ENCODE peak calls at places on chromosomes 6 and 20, in nine cellular contexts. One of them, this sample, is unnamed.
A peak's percentile ranks its signal among the peaks of the same experiment; 100 is the strongest.

GRCh38 chr20:48739395-48740268 is 88.2 kb downstream of the PREX1 start:
- DNase-seq in foreskin fibroblast: peak; percentile 51
- DNase-seq in lower leg skin: no peak
- DNase-seq in fibroblast of pulmonary artery: no peak
- DNase-seq in mucosa of descending colon: no peak
- DNase-seq in naive thymus-derived CD4-positive, alpha-beta T cell: no peak
- DNase-seq in epithelial cell of esophagus: no peak
- DNase-seq in epithelial cell of proximal tubule: no peak
- DNase-seq in SK-N-SH: peak; percentile 39
- DNase-seq in this sample: no peak

GRCh38 chr6:108621117-108621516 is 60.4 kb downstream of the FOXO3 start:
- DNase-seq in foreskin fibroblast: peak; percentile 96
- DNase-seq in lower leg skin: no peak
- DNase-seq in fibroblast of pulmonary artery: peak; percentile 49
- DNase-seq in mucosa of descending colon: no peak
- DNase-seq in naive thymus-derived CD4-positive, alpha-beta T cell: no peak
- DNase-seq in epithelial cell of esophagus: peak; percentile 83
- DNase-seq in epithelial cell of proximal tubule: no peak
- DNase-seq in SK-N-SH: no peak
- DNase-seq in this sample: no peak

GRCh38 chr6:114390176-114390575 is 47.4 kb upstream of the HS3ST5 start:
- DNase-seq in foreskin fibroblast: no peak
- DNase-seq in lower leg skin: no peak
- DNase-seq in fibroblast of pulmonary artery: no peak
- DNase-seq in mucosa of descending colon: no peak
- DNase-seq in naive thymus-derived CD4-positive, alpha-beta T cell: no peak
- DNase-seq in epithelial cell of esophagus: no peak
- DNase-seq in epithelial cell of proximal tubule: no peak
- DNase-seq in SK-N-SH: no peak
- DNase-seq in this sample: no peak

GRCh38 chr6:141552031-141552430 is 580.7 kb upstream of the GJE1 start:
- DNase-seq in foreskin fibroblast: no peak
- DNase-seq in lower leg skin: no peak
- DNase-seq in fibroblast of pulmonary artery: no peak
- DNase-seq in mucosa of descending colon: no peak
- DNase-seq in naive thymus-derived CD4-positive, alpha-beta T cell: no peak
- DNase-seq in epithelial cell of esophagus: no peak
- DNase-seq in epithelial cell of proximal tubule: no peak
- DNase-seq in SK-N-SH: no peak
- DNase-seq in this sample: no peak

GRCh38 chr6:21918081-21918480 is 324.5 kb downstream of the SOX4 start:
- DNase-seq in foreskin fibroblast: no peak
- DNase-seq in lower leg skin: no peak
- DNase-seq in fibroblast of pulmonary artery: no peak
- DNase-seq in mucosa of descending colon: no peak
- DNase-seq in naive thymus-derived CD4-positive, alpha-beta T cell: no peak
- DNase-seq in epithelial cell of esophagus: peak; percentile 63
- DNase-seq in epithelial cell of proximal tubule: no peak
- DNase-seq in SK-N-SH: no peak
- DNase-seq in this sample: no peak

GRCh38 chr6:37205189-37205996 is 35.4 kb downstream of the PIM1 start:
- DNase-seq in foreskin fibroblast: no peak
- DNase-seq in lower leg skin: no peak
- DNase-seq in fibroblast of pulmonary artery: no peak
- DNase-seq in mucosa of descending colon: no peak
- DNase-seq in naive thymus-derived CD4-positive, alpha-beta T cell: no peak
- DNase-seq in epithelial cell of esophagus: no peak
- DNase-seq in epithelial cell of proximal tubule: no peak
- DNase-seq in SK-N-SH: no peak
- DNase-seq in this sample: no peak

GRCh38 chr20:16271450-16271849 is 301.8 kb downstream of the KIF16B start:
- DNase-seq in foreskin fibroblast: no peak
- DNase-seq in lower leg skin: no peak
- DNase-seq in fibroblast of pulmonary artery: no peak
- DNase-seq in mucosa of descending colon: no peak
- DNase-seq in naive thymus-derived CD4-positive, alpha-beta T cell: no peak
- DNase-seq in epithelial cell of esophagus: no peak
- DNase-seq in epithelial cell of proximal tubule: no peak
- DNase-seq in SK-N-SH: no peak
- DNase-seq in this sample: no peak

GRCh38 chr6:159858259-159858658 is 32.5 kb upstream of the MAS1 start:
- DNase-seq in foreskin fibroblast: no peak
- DNase-seq in lower leg skin: no peak
- DNase-seq in fibroblast of pulmonary artery: no peak
- DNase-seq in mucosa of descending colon: no peak
- DNase-seq in naive thymus-derived CD4-positive, alpha-beta T cell: no peak
- DNase-seq in epithelial cell of esophagus: no peak
- DNase-seq in epithelial cell of proximal tubule: no peak
- DNase-seq in SK-N-SH: no peak
- DNase-seq in this sample: no peak

GRCh38 chr6:82976179-82976578 is 89.5 kb downstream of the UBE3D start:
- DNase-seq in foreskin fibroblast: no peak
- DNase-seq in lower leg skin: no peak
- DNase-seq in fibroblast of pulmonary artery: no peak
- DNase-seq in mucosa of descending colon: no peak
- DNase-seq in naive thymus-derived CD4-positive, alpha-beta T cell: no peak
- DNase-seq in epithelial cell of esophagus: no peak
- DNase-seq in epithelial cell of proximal tubule: no peak
- DNase-seq in SK-N-SH: no peak
- DNase-seq in this sample: no peak

GRCh38 chr6:128538763-128539162 is 18.4 kb upstream of the PTPRK start:
- DNase-seq in foreskin fibroblast: no peak
- DNase-seq in lower leg skin: no peak
- DNase-seq in fibroblast of pulmonary artery: no peak
- DNase-seq in mucosa of descending colon: no peak
- DNase-seq in naive thymus-derived CD4-positive, alpha-beta T cell: no peak
- DNase-seq in epithelial cell of esophagus: no peak
- DNase-seq in epithelial cell of proximal tubule: no peak
- DNase-seq in SK-N-SH: no peak
- DNase-seq in this sample: no peak

GRCh38 chr6:28117386-28118050 is 6.9 kb upstream of the ZSCAN16 start:
- DNase-seq in foreskin fibroblast: peak; percentile 40
- DNase-seq in lower leg skin: no peak
- DNase-seq in fibroblast of pulmonary artery: no peak
- DNase-seq in mucosa of descending colon: no peak
- DNase-seq in naive thymus-derived CD4-positive, alpha-beta T cell: no peak
- DNase-seq in epithelial cell of esophagus: no peak
- DNase-seq in epithelial cell of proximal tubule: no peak
- DNase-seq in SK-N-SH: no peak
- DNase-seq in this sample: no peak

GRCh38 chr6:106630366-106630765 is 988 bp downstream of the QRSL1 start:
- DNase-seq in foreskin fibroblast: no peak
- DNase-seq in lower leg skin: no peak
- DNase-seq in fibroblast of pulmonary artery: no peak
- DNase-seq in mucosa of descending colon: no peak
- DNase-seq in naive thymus-derived CD4-positive, alpha-beta T cell: no peak
- DNase-seq in epithelial cell of esophagus: no peak
- DNase-seq in epithelial cell of proximal tubule: no peak
- DNase-seq in SK-N-SH: no peak
- DNase-seq in this sample: peak; percentile 30
- H3K4me3 ChIP-seq in foreskin fibroblast: peak overlapping the region; percentile 64
- H3K4me3 ChIP-seq in lower leg skin: no peak overlapping the region
- H3K4me3 ChIP-seq in fibroblast of pulmonary artery: peak overlapping the region; percentile 94
- H3K4me3 ChIP-seq in mucosa of descending colon: no peak overlapping the region
- H3K4me3 ChIP-seq in naive thymus-derived CD4-positive, alpha-beta T cell: peak overlapping the region; percentile 87
- H3K4me3 ChIP-seq in epithelial cell of esophagus: peak overlapping the region; percentile 98
- H3K4me3 ChIP-seq in epithelial cell of proximal tubule: peak overlapping the region; percentile 99
- H3K4me3 ChIP-seq in SK-N-SH: peak overlapping the region; percentile 78
- H3K4me3 ChIP-seq in this sample: peak overlapping the region; percentile 97

GRCh38 chr6:151682922-151683321 is 124.6 kb upstream of the ESR1 start:
- DNase-seq in foreskin fibroblast: no peak
- DNase-seq in lower leg skin: no peak
- DNase-seq in fibroblast of pulmonary artery: no peak
- DNase-seq in mucosa of descending colon: no peak
- DNase-seq in naive thymus-derived CD4-positive, alpha-beta T cell: no peak
- DNase-seq in epithelial cell of esophagus: no peak
- DNase-seq in epithelial cell of proximal tubule: no peak
- DNase-seq in SK-N-SH: no peak
- DNase-seq in this sample: no peak

GRCh38 chr6:151682251-151682650 is 125.2 kb upstream of the ESR1 start:
- DNase-seq in foreskin fibroblast: no peak
- DNase-seq in lower leg skin: no peak
- DNase-seq in fibroblast of pulmonary artery: no peak
- DNase-seq in mucosa of descending colon: no peak
- DNase-seq in naive thymus-derived CD4-positive, alpha-beta T cell: no peak
- DNase-seq in epithelial cell of esophagus: no peak
- DNase-seq in epithelial cell of proximal tubule: no peak
- DNase-seq in SK-N-SH: no peak
- DNase-seq in this sample: no peak

GRCh38 chr6:151679941-151680340 is 127.5 kb upstream of the ESR1 start:
- DNase-seq in foreskin fibroblast: no peak
- DNase-seq in lower leg skin: no peak
- DNase-seq in fibroblast of pulmonary artery: no peak
- DNase-seq in mucosa of descending colon: no peak
- DNase-seq in naive thymus-derived CD4-positive, alpha-beta T cell: no peak
- DNase-seq in epithelial cell of esophagus: no peak
- DNase-seq in epithelial cell of proximal tubule: no peak
- DNase-seq in SK-N-SH: no peak
- DNase-seq in this sample: no peak

GRCh38 chr6:151680846-151681425 is 126.5 kb upstream of the ESR1 start:
- DNase-seq in foreskin fibroblast: no peak
- DNase-seq in lower leg skin: no peak
- DNase-seq in fibroblast of pulmonary artery: no peak
- DNase-seq in mucosa of descending colon: no peak
- DNase-seq in naive thymus-derived CD4-positive, alpha-beta T cell: no peak
- DNase-seq in epithelial cell of esophagus: no peak
- DNase-seq in epithelial cell of proximal tubule: no peak
- DNase-seq in SK-N-SH: no peak
- DNase-seq in this sample: no peak

DNA sequence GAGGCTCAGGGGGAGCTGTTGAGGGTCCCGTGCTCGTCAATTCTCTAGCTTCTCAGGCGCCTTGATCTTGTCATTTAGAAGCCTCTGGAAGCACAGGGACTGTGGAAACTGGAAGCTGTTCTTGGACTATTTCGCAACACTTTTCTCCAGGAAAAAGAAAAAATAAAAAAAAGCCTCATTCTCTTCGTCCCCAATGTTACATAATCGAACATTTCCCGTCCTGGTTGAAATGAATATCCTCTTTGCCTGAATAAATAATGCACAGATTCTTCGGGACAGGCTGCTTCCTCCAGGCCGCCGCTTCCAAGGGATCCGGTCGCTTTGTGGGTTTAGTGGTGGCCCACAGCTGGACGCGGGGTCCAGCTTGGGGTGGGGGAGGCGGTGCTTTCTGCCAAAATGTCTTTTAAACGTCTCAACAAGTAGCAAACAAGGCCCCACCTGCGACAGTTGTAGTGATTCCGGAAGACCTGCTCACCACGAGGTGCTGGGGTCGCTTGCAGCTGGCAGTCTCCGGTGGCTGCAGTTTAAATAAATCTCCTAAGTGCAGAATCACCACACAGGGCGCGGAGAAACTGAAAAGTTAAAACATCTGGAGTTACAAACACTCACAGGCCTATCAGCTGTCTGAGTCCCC is 125.9 kb upstream of the ESR1 start:
- DNase-seq in foreskin fibroblast: peak; percentile 34
- DNase-seq in lower leg skin: no peak
- DNase-seq in fibroblast of pulmonary artery: peak; percentile 64
- DNase-seq in mucosa of descending colon: no peak
- DNase-seq in naive thymus-derived CD4-positive, alpha-beta T cell: no peak
- DNase-seq in epithelial cell of esophagus: peak; percentile 15
- DNase-seq in epithelial cell of proximal tubule: no peak
- DNase-seq in SK-N-SH: no peak
- DNase-seq in this sample: no peak
- H3K4me3 ChIP-seq in foreskin fibroblast: peak overlapping the region; percentile 24
- H3K4me3 ChIP-seq in lower leg skin: no peak overlapping the region
- H3K4me3 ChIP-seq in fibroblast of pulmonary artery: no peak overlapping the region
- H3K4me3 ChIP-seq in mucosa of descending colon: no peak overlapping the region
- H3K4me3 ChIP-seq in naive thymus-derived CD4-positive, alpha-beta T cell: no peak overlapping the region
- H3K4me3 ChIP-seq in epithelial cell of esophagus: no peak overlapping the region
- H3K4me3 ChIP-seq in epithelial cell of proximal tubule: peak overlapping the region; percentile 37
- H3K4me3 ChIP-seq in SK-N-SH: no peak overlapping the region
- H3K4me3 ChIP-seq in this sample: no peak overlapping the region

GRCh38 chr6:34888874-34889555 is at the start of gene ANKS1A:
- DNase-seq in foreskin fibroblast: peak; percentile 30
- DNase-seq in lower leg skin: peak; percentile 70
- DNase-seq in fibroblast of pulmonary artery: peak; percentile 38
- DNase-seq in mucosa of descending colon: peak; percentile 94
- DNase-seq in naive thymus-derived CD4-positive, alpha-beta T cell: peak; percentile 91
- DNase-seq in epithelial cell of esophagus: peak; percentile 90
- DNase-seq in epithelial cell of proximal tubule: no peak
- DNase-seq in SK-N-SH: peak; percentile 92
- DNase-seq in this sample: peak; percentile 63

GRCh38 chr6:34894693-34895092 is 5.6 kb downstream of the ANKS1A start:
- DNase-seq in foreskin fibroblast: no peak
- DNase-seq in lower leg skin: no peak
- DNase-seq in fibroblast of pulmonary artery: no peak
- DNase-seq in mucosa of descending colon: no peak
- DNase-seq in naive thymus-derived CD4-positive, alpha-beta T cell: no peak
- DNase-seq in epithelial cell of esophagus: no peak
- DNase-seq in epithelial cell of proximal tubule: no peak
- DNase-seq in SK-N-SH: no peak
- DNase-seq in this sample: no peak

GRCh38 chr6:34890526-34890910 is 1.5 kb downstream of the ANKS1A start:
- DNase-seq in foreskin fibroblast: no peak
- DNase-seq in lower leg skin: no peak
- DNase-seq in fibroblast of pulmonary artery: no peak
- DNase-seq in mucosa of descending colon: no peak
- DNase-seq in naive thymus-derived CD4-positive, alpha-beta T cell: no peak
- DNase-seq in epithelial cell of esophagus: no peak
- DNase-seq in epithelial cell of proximal tubule: no peak
- DNase-seq in SK-N-SH: no peak
- DNase-seq in this sample: no peak

GRCh38 chr6:34888441-34888820 is 589 bp upstream of the TAF11 start:
- DNase-seq in foreskin fibroblast: no peak
- DNase-seq in lower leg skin: no peak
- DNase-seq in fibroblast of pulmonary artery: no peak
- DNase-seq in mucosa of descending colon: no peak
- DNase-seq in naive thymus-derived CD4-positive, alpha-beta T cell: no peak
- DNase-seq in epithelial cell of esophagus: no peak
- DNase-seq in epithelial cell of proximal tubule: no peak
- DNase-seq in SK-N-SH: no peak
- DNase-seq in this sample: no peak

GRCh38 chr6:34891296-34891695 is 2.2 kb downstream of the ANKS1A start:
- DNase-seq in foreskin fibroblast: no peak
- DNase-seq in lower leg skin: no peak
- DNase-seq in fibroblast of pulmonary artery: no peak
- DNase-seq in mucosa of descending colon: no peak
- DNase-seq in naive thymus-derived CD4-positive, alpha-beta T cell: no peak
- DNase-seq in epithelial cell of esophagus: peak; percentile 72
- DNase-seq in epithelial cell of proximal tubule: no peak
- DNase-seq in SK-N-SH: no peak
- DNase-seq in this sample: no peak
- H3K4me3 ChIP-seq in foreskin fibroblast: no peak overlapping the region
- H3K4me3 ChIP-seq in lower leg skin: no peak overlapping the region
- H3K4me3 ChIP-seq in fibroblast of pulmonary artery: no peak overlapping the region
- H3K4me3 ChIP-seq in mucosa of descending colon: no peak overlapping the region
- H3K4me3 ChIP-seq in naive thymus-derived CD4-positive, alpha-beta T cell: no peak overlapping the region
- H3K4me3 ChIP-seq in epithelial cell of esophagus: peak overlapping the region; percentile 2
- H3K4me3 ChIP-seq in epithelial cell of proximal tubule: no peak overlapping the region
- H3K4me3 ChIP-seq in SK-N-SH: no peak overlapping the region
- H3K4me3 ChIP-seq in this sample: no peak overlapping the region

DNA sequence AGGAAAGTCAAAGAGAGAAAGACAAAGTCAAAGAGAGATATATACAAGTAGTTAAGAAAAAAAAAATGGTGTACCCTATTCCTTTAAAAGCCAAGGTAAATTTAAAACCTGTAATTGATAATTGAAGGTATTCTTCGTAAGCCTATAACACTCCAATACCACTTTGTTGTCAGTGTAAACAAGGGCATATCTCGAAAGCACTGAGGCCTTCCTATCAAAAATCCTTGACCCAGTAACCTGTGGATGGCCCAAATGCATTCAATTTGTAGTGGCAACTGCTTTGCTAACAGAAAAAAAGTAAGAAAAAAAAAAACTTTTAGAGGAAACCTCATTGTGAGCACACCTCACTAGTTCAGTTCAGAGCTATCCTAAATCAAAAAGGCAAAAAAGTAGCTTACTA is 39.3 kb upstream of the SAMD3 start:
- DNase-seq in foreskin fibroblast: no peak
- DNase-seq in lower leg skin: no peak
- DNase-seq in fibroblast of pulmonary artery: no peak
- DNase-seq in mucosa of descending colon: no peak
- DNase-seq in naive thymus-derived CD4-positive, alpha-beta T cell: no peak
- DNase-seq in epithelial cell of esophagus: no peak
- DNase-seq in epithelial cell of proximal tubule: no peak
- DNase-seq in SK-N-SH: no peak
- DNase-seq in this sample: no peak
- H3K4me3 ChIP-seq in foreskin fibroblast: no peak overlapping the region
- H3K4me3 ChIP-seq in lower leg skin: no peak overlapping the region
- H3K4me3 ChIP-seq in fibroblast of pulmonary artery: no peak overlapping the region
- H3K4me3 ChIP-seq in mucosa of descending colon: no peak overlapping the region
- H3K4me3 ChIP-seq in naive thymus-derived CD4-positive, alpha-beta T cell: no peak overlapping the region
- H3K4me3 ChIP-seq in epithelial cell of esophagus: no peak overlapping the region
- H3K4me3 ChIP-seq in epithelial cell of proximal tubule: no peak overlapping the region
- H3K4me3 ChIP-seq in SK-N-SH: no peak overlapping the region
- H3K4me3 ChIP-seq in this sample: no peak overlapping the region